ENCODE peak calls at places on chromosomes 6 and 20, in six cellular contexts. P is endothelial cell of umbilical vein, Q is astrocyte, G is nephron progenitor cell, T is psoas muscle, F is fibroblast of lung. C is an unnamed sample.

GRCh38 chr20:62795023-62795761 is 1.1 kb upstream of the MRGBP start:
- DNase-seq in P (peak), Q (peak), G (peak), T (peak), F (peak), C (peak)

GRCh38 chr6:36656441-36656840 is 22.1 kb upstream of the CDKN1A start:
- DNase-seq in P (no peak), Q (peak), G (no peak), T (no peak), F (no peak), C (no peak)

GRCh38 chr6:124400600-124400999 is 561.6 kb upstream of the RNF217 start:
- DNase-seq in P (no peak), Q (no peak), G (no peak), T (no peak), F (no peak), C (no peak)

GRCh38 chr20:47362361-47363219 is 6.1 kb upstream of the ZMYND8 start:
- DNase-seq in P (no peak), Q (no peak), G (no peak), T (no peak), F (no peak), C (no peak)

GRCh38 chr6:52361945-52362442 is at the start of gene PAQR8:
- DNase-seq in P (peak), Q (peak), G (peak), T (peak), F (no peak), C (peak)

GRCh38 chr6:140344149-140344913 is 969.9 kb upstream of the CITED2 start:
- DNase-seq in P (peak), Q (peak), G (no peak), T (no peak), F (peak), C (no peak)

GRCh38 chr20:25286917-25287316 is 39.0 kb downstream of the PYGB start:
- DNase-seq in P (no peak), Q (no peak), G (no peak), T (no peak), F (no peak), C (peak)

GRCh38 chr20:34954905-34955231 is 738 bp downstream of the GSS start:
- DNase-seq in P (no peak), Q (peak), G (no peak), T (peak), F (peak), C (peak)

GRCh38 chr6:105981002-105981887 is 104.9 kb upstream of the PRDM1 start:
- DNase-seq in P (no peak), Q (no peak), G (peak), T (no peak), F (no peak), C (peak)

GRCh38 chr6:3456395-3456767 is 469 bp downstream of the SLC22A23 start:
- DNase-seq in P (no peak), Q (no peak), G (no peak), T (no peak), F (no peak), C (no peak)

GRCh38 chr6:138509371-138509770 is 10.1 kb upstream of the NHSL1 start:
- DNase-seq in P (peak), Q (no peak), G (peak), T (no peak), F (peak), C (peak)

GRCh38 chr6:45686841-45687569 is 309.3 kb upstream of the SUPT3H start:
- DNase-seq in P (no peak), Q (no peak), G (no peak), T (no peak), F (no peak), C (no peak)

GRCh38 chr6:16238057-16238657 is at the start of gene GMPR:
- DNase-seq in P (peak), Q (no peak), G (peak), T (peak), F (peak), C (peak)

GRCh38 chr20:35607003-35607735 is 8.5 kb upstream of the SPAG4 start:
- DNase-seq in P (no peak), Q (no peak), G (no peak), T (no peak), F (no peak), C (no peak)

GRCh38 chr6:36312854-36313627 is 23.6 kb downstream of the BNIP5 start:
- DNase-seq in P (no peak), Q (no peak), G (no peak), T (no peak), F (no peak), C (no peak)

GRCh38 chr6:142885182-142885867 is 59.7 kb downstream of the HIVEP2 start:
- DNase-seq in P (peak), Q (peak), G (peak), T (no peak), F (peak), C (peak)

GRCh38 chr6:167819640-167820039 is 7.1 kb upstream of the AFDN start:
- DNase-seq in P (no peak), Q (no peak), G (no peak), T (no peak), F (no peak), C (no peak)

GRCh38 chr6:124792386-124792785 is 169.9 kb upstream of the RNF217 start:
- DNase-seq in P (no peak), Q (no peak), G (no peak), T (no peak), F (no peak), C (no peak)

GRCh38 chr6:13065596-13065995 is 262.7 kb downstream of the TBC1D7 start:
- DNase-seq in P (no peak), Q (no peak), G (no peak), T (no peak), F (no peak), C (no peak)

GRCh38 chr6:96197241-96197640 is 181.5 kb downstream of the FUT9 start:
- DNase-seq in P (no peak), Q (no peak), G (no peak), T (no peak), F (no peak), C (no peak)

GRCh38 chr6:44224978-44225330 is 1.6 kb downstream of the SLC29A1 start:
- DNase-seq in P (no peak), Q (no peak), G (no peak), T (no peak), F (no peak), C (no peak)

DNA sequence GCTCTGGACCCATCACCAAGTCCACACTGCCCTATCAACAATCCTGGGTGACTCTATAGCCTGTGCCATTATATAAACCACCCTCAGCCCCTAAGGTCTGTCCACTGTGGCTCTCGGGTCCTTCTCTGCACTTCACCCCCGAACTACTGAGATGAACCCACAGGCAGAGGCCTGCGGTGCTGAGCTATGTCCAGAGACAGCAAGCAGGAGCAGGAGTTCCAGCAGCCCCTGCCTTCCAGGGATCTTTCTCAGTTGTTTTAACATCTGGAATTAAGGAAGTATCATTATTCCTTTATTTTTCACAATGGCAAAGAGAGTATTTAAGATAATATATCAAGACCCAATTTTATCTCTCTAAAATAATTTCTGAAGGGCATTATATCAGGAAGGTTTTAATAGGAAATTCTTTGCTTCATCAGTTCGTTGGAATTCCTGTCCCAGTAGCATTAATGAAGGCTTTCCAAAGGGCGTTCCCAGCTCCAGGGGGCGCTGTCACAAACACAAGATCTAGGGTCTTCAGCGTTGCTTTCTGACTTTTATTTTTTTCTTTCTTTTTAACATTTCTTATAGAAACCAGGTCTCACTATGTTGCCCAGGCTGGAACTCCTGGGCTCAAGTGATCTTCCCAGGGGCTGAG is 27.3 kb downstream of the RRBP1 start:
- DNase-seq in P (peak), Q (no peak), G (peak), T (peak), F (peak), C (peak)
- TF ChIP-seq CTCF in P (peak), Q (peak), G (peak), T (peak), F (peak), C (peak)

DNA sequence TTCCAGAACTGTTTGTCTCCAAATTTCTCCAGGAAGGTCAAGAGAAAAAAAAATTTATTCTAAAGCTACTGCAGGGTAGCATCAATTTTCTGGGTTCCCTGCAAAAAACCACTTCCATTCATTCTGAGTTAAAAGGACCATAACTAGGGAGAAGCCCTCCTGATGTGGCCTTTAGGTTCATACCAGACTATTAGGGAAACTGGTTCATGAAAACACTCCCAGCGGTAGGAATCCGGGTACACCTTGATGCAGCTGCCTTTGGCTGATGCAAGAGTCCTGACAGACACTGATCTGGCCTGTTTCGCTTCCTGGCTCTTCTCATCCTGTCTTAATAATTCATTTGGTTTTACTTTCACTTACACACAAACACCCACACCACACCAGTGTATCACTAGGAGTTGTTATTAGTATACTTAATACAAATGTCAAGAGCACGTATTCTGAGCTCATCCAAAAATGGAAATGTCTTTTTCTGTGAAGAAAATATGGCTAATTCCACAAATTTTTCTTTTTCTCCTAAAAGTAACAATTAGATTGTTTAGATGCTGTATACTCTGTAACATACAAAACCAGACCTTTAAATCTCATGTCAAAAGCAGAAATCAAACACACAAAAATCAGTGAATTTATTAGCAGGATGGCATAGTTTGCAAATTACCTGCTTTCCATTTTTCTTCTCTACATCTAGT is 38.4 kb upstream of the ARHGAP18 start:
- DNase-seq in P (peak), Q (peak), G (no peak), T (peak), F (peak), C (no peak)
- TF ChIP-seq CTCF in P (no peak), Q (no peak), G (no peak), T (no peak), F (no peak), C (no peak)

GRCh38 chr6:157227202-157228166 is 95.8 kb downstream of the TMEM242 start:
- DNase-seq in P (peak), Q (no peak), G (no peak), T (no peak), F (peak), C (no peak)
- TF ChIP-seq CTCF in P (peak), Q (peak), G (peak), T (no peak), F (peak), C (peak)

DNA sequence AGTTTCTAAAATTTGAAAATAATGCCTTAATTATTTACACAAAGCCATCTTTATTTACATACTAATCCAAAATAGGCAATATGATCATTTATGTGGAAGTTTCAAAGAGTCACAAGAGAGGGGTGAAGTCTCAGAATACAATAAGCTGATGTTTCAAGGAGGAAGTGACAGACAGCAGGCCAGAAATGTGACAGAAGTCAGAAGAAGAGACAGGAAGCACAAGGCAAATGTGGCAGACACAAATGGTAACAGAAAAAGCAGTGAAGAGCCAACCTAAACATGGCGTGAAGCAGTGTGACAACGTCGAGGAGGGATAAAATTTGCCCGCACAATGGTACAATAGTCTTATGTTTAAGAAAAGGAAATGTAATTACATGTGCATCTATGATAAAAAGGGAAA is 59.8 kb downstream of the SHPRH start:
- DNase-seq in P (no peak), Q (no peak), G (no peak), T (no peak), F (no peak), C (no peak)
- TF ChIP-seq CTCF in P (no peak), Q (no peak), G (no peak), T (no peak), F (no peak), C (no peak)

DNA sequence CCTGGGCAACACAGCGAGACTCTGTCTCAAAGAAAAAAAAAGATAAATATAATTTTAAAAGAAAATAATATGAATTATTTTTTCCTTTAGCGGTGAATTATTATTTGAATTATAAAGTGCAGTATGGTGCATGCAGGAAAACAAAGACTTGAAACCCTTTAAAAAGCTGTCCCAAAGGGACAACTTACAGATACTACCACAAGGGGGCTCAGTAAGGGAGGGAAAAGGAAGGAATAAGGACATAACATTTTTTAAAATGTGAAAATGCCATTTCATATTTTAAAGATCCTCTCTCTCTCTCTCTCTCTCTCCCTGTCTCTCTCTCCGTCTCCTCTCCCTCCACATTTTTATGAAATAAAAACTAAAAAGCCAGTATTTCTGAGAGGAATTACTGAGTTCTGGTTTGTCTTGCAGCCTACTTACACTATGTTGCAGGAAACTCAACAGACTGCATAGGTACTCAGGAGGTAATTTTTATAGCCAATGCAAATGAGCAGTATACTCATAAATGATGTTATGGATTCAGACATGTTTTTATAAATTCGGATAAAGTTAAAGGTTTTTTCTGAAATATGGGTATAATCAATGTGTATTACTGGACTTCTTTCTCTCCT is 455.0 kb upstream of the GJE1 start:
- DNase-seq in P (peak), Q (peak), G (no peak), T (no peak), F (peak), C (no peak)
- TF ChIP-seq CTCF in P (peak), Q (peak), G (peak), T (peak), F (peak), C (peak)

DNA sequence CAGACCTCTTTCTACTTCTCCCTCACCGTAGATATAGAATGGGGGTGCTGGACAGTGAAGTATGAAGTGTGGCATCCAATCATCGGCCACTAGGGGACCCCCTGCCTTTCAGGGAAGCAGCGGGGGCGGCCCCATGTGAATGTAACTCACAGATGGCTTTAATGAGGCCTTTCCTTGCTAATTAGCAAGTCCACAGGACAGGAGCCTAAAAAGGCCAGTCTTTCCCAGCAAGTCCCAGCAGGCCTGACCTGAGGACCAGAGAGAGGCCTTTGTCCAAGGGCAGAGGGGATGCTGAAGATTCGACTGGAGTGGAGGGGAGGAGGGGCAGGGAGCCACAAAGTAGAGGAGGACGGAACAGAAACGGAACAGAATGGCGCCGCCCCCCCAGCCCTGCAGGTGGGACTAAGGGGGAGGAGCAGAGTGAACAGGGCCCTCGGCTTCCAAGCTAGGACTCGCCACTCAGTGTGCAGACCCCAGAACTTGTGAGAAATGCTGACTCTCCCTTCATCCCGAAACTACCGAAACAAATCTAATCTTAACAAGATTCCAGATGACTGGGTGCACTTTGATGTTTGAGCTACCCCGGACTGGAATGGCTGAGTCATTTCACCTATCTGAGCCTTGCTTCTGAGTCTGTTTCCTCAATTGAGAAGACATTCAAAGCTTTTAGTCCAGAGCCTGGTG is 5.8 kb downstream of the C6orf132 start:
- DNase-seq in P (no peak), Q (peak), G (peak), T (no peak), F (peak), C (peak)
- TF ChIP-seq CTCF in P (no peak), Q (peak), G (peak), T (no peak), F (peak), C (no peak)

GRCh38 chr6:153103256-153103655 is 27.8 kb downstream of the RGS17 start:
- DNase-seq in P (no peak), Q (no peak), G (no peak), T (no peak), F (no peak), C (no peak)

GRCh38 chr6:153104220-153104619 is 26.9 kb downstream of the RGS17 start:
- DNase-seq in P (no peak), Q (peak), G (no peak), T (no peak), F (peak), C (no peak)

GRCh38 chr6:153106021-153106420 is 25.1 kb downstream of the RGS17 start:
- DNase-seq in P (no peak), Q (no peak), G (no peak), T (no peak), F (no peak), C (no peak)

GRCh38 chr6:153108320-153108719 is 22.8 kb downstream of the RGS17 start:
- DNase-seq in P (peak), Q (no peak), G (no peak), T (no peak), F (peak), C (no peak)
- TF ChIP-seq CTCF in P (peak), Q (peak), G (no peak), T (no peak), F (peak), C (no peak)

DNA sequence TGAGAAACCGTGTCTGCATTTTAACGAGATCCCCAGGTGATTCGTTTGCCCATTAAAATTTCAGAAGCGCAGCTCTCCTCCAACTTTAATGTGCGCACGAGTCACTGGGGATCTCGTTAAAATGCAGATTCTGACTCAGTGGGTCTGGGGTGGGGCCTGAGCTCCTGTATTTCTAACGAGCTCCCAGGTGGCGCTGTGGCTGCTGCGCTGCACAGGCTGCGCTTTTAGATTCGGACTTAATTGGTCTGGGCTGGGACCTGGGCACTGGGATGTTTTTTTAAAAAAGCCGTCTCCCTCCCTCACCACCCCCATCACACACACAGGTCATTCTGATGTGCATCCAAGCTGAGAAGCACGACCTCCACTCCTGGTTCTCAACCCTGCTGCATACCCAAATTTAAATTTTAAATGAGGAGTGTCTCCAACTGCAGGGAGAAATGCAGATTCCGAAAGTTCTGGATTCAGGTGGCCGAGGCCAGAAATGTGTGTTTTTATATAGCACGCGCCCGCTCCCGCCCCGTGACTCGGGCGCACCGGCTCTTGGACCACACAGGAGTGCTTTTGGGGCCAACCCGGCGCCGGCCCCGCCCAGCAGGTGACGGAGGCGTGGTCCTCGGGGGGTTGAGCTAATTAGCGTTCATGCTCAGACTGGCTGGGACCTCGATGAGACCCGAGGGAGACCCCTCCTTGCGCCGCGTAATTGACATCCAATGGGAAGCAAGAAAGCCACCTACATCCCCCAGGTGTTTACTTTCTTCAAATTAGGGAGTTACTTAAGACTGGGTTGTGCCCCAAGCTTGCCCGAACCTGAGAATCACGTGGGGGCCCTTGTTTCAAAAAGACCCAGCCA is 85.8 kb downstream of the ZFP64 start:
- DNase-seq in P (peak), Q (peak), G (peak), T (no peak), F (peak), C (peak)
- TF ChIP-seq CTCF in P (peak), Q (peak), G (no peak), T (no peak), F (peak), C (no peak)

GRCh38 chr20:56411759-56412472 is at the start of gene CASS4:
- DNase-seq in P (peak), Q (peak), G (no peak), T (no peak), F (peak), C (no peak)
- TF ChIP-seq CTCF in P (no peak), Q (no peak), G (no peak), T (no peak), F (peak), C (no peak)

GRCh38 chr6:80425089-80425823 is 318.8 kb downstream of the BCKDHB start:
- DNase-seq in P (no peak), Q (peak), G (no peak), T (no peak), F (peak), C (no peak)
- TF ChIP-seq CTCF in P (no peak), Q (peak), G (no peak), T (no peak), F (peak), C (no peak)

C was measured in WTC11.